ENCODE peak calls at places on chromosome 19, in four cellular contexts. One of them, this sample, is unnamed. For H3K9me3, the result is how much of the 10 kb centered on the place peaks cover.

GRCh38 chr19:39765091-39766076 is 13.3 kb upstream of the LEUTX start:
- DNase-seq in DND-41: peak
- DNase-seq in esophagus squamous epithelium: no peak
- DNase-seq in cardiac muscle cell: peak
- DNase-seq in this sample: peak

GRCh38 chr19:46297700-46298476 is 1.0 kb downstream of the HIF3A start:
- DNase-seq in DND-41: no peak
- DNase-seq in esophagus squamous epithelium: no peak
- DNase-seq in cardiac muscle cell: no peak
- DNase-seq in this sample: peak

GRCh38 chr19:12703056-12703455 is 6.6 kb upstream of the FBXW9 start:
- DNase-seq in DND-41: peak
- DNase-seq in esophagus squamous epithelium: no peak
- DNase-seq in cardiac muscle cell: peak
- DNase-seq in this sample: peak

GRCh38 chr19:11064831-11065303 is 24.4 kb upstream of the LDLR start:
- DNase-seq in DND-41: no peak
- DNase-seq in esophagus squamous epithelium: no peak
- DNase-seq in cardiac muscle cell: peak
- DNase-seq in this sample: no peak

GRCh38 chr19:29054886-29055675 is 157.9 kb downstream of the UQCRFS1 start:
- DNase-seq in DND-41: no peak
- DNase-seq in esophagus squamous epithelium: no peak
- DNase-seq in cardiac muscle cell: no peak
- DNase-seq in this sample: no peak

GRCh38 chr19:53879145-53880037 is 2.6 kb upstream of the PRKCG start:
- DNase-seq in DND-41: no peak
- DNase-seq in esophagus squamous epithelium: no peak
- DNase-seq in cardiac muscle cell: peak
- DNase-seq in this sample: peak

GRCh38 chr19:2755811-2756210 is 16.0 kb upstream of the SLC39A3 start:
- DNase-seq in DND-41: no peak
- DNase-seq in esophagus squamous epithelium: no peak
- DNase-seq in cardiac muscle cell: no peak
- DNase-seq in this sample: no peak

GRCh38 chr19:48802623-48803022 is 8.2 kb downstream of the BCAT2 start:
- DNase-seq in DND-41: no peak
- DNase-seq in esophagus squamous epithelium: no peak
- DNase-seq in cardiac muscle cell: no peak
- DNase-seq in this sample: no peak

GRCh38 chr19:4101496-4101770 is 22.5 kb downstream of the MAP2K2 start:
- DNase-seq in DND-41: no peak
- DNase-seq in esophagus squamous epithelium: no peak
- DNase-seq in cardiac muscle cell: no peak
- DNase-seq in this sample: no peak

GRCh38 chr19:8310342-8311055 is 2.3 kb upstream of the CD320 start:
- DNase-seq in DND-41: peak
- DNase-seq in esophagus squamous epithelium: no peak
- DNase-seq in cardiac muscle cell: no peak
- DNase-seq in this sample: no peak

GRCh38 chr19:5460748-5461147 is 5.5 kb downstream of the ZNRF4 start:
- DNase-seq in DND-41: no peak
- DNase-seq in esophagus squamous epithelium: no peak
- DNase-seq in cardiac muscle cell: no peak
- DNase-seq in this sample: peak

GRCh38 chr19:3006075-3006767 is 22.9 kb downstream of the TLE2 start:
- DNase-seq in DND-41: no peak
- DNase-seq in esophagus squamous epithelium: no peak
- DNase-seq in cardiac muscle cell: no peak
- DNase-seq in this sample: no peak

GRCh38 chr19:33720691-33721682 is 75.7 kb upstream of the KCTD15 start:
- DNase-seq in DND-41: no peak
- DNase-seq in esophagus squamous epithelium: no peak
- DNase-seq in cardiac muscle cell: no peak
- DNase-seq in this sample: no peak

GRCh38 chr19:884420-885211 is 8.4 kb downstream of the MED16 start:
- DNase-seq in DND-41: no peak
- DNase-seq in esophagus squamous epithelium: no peak
- DNase-seq in cardiac muscle cell: no peak
- DNase-seq in this sample: no peak

DNA sequence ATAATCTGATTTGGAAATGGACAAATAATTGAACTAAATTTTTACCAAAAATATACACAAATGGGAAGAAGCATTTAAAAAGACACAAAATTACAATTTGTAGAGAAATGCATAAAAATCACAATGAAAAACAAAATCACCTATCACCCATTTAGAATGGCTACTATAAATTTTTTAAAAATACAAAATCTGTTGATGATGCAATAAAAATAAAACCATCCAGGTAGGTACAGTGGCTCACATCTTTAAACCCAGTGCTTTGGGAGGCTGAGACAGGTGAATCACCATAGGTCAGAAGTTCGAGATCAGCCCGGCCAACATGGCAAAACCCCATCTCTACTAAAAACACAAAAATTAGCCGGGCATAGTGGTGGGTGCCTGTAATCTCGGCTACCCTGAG is 23.5 kb downstream of the ZNF43 start:
- DNase-seq in DND-41: no peak
- DNase-seq in esophagus squamous epithelium: no peak
- DNase-seq in cardiac muscle cell: no peak
- DNase-seq in this sample: no peak
- H3K9me3 ChIP-seq in DND-41: half or more
- H3K9me3 ChIP-seq in esophagus squamous epithelium: half or more
- H3K9me3 ChIP-seq in cardiac muscle cell: under half
- H3K9me3 ChIP-seq in this sample: half or more

GRCh38 chr19:41702208-41702651 is 6.2 kb upstream of the CEACAM5 start:
- DNase-seq in DND-41: no peak
- DNase-seq in esophagus squamous epithelium: no peak
- DNase-seq in cardiac muscle cell: no peak
- DNase-seq in this sample: no peak

GRCh38 chr19:41701401-41702075 is 6.9 kb upstream of the CEACAM5 start:
- DNase-seq in DND-41: no peak
- DNase-seq in esophagus squamous epithelium: no peak
- DNase-seq in cardiac muscle cell: no peak
- DNase-seq in this sample: no peak

GRCh38 chr19:41699968-41700323 is 8.5 kb upstream of the CEACAM5 start:
- DNase-seq in DND-41: no peak
- DNase-seq in esophagus squamous epithelium: no peak
- DNase-seq in cardiac muscle cell: no peak
- DNase-seq in this sample: no peak

GRCh38 chr19:41699231-41699967 is 9.0 kb upstream of the CEACAM5 start:
- DNase-seq in DND-41: no peak
- DNase-seq in esophagus squamous epithelium: no peak
- DNase-seq in cardiac muscle cell: no peak
- DNase-seq in this sample: no peak

GRCh38 chr19:41700381-41701195 is 7.8 kb upstream of the CEACAM5 start:
- DNase-seq in DND-41: no peak
- DNase-seq in esophagus squamous epithelium: no peak
- DNase-seq in cardiac muscle cell: no peak
- DNase-seq in this sample: no peak
- H3K9me3 ChIP-seq in DND-41: under half
- H3K9me3 ChIP-seq in esophagus squamous epithelium: under half
- H3K9me3 ChIP-seq in cardiac muscle cell: under half
- H3K9me3 ChIP-seq in this sample: under half

DNA sequence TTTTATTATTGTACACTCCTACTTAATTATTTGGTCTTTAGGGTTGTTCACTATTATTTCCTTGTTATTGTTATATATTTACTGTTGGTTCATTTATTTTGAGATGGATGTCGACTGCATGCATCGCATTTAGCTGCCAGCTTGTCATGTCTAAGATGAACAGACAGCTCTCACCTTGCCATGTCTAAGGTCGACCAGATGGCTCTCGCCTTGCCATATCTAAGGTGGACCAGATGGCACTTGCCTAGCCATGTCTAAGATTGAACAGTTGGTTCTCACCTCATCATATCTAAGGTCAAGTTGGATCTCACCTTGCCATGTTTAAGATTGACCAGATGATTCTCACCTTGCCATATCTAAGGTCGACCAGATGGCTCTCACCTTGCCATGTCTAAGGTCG is 1440.9 kb downstream of the UQCRFS1 start:
- DNase-seq in DND-41: no peak
- DNase-seq in esophagus squamous epithelium: no peak
- DNase-seq in cardiac muscle cell: no peak
- DNase-seq in this sample: no peak
- H3K9me3 ChIP-seq in DND-41: under half
- H3K9me3 ChIP-seq in esophagus squamous epithelium: under half
- H3K9me3 ChIP-seq in cardiac muscle cell: under half
- H3K9me3 ChIP-seq in this sample: under half

GRCh38 chr19:51882518-51882917 is 5.2 kb downstream of the ZNF577 start:
- DNase-seq in DND-41: no peak
- DNase-seq in esophagus squamous epithelium: no peak
- DNase-seq in cardiac muscle cell: no peak
- DNase-seq in this sample: no peak
- H3K9me3 ChIP-seq in DND-41: under half
- H3K9me3 ChIP-seq in esophagus squamous epithelium: under half
- H3K9me3 ChIP-seq in cardiac muscle cell: under half
- H3K9me3 ChIP-seq in this sample: under half

GRCh38 chr19:23561341-23561740 is 125.7 kb downstream of the ZNF675 start:
- DNase-seq in DND-41: no peak
- DNase-seq in esophagus squamous epithelium: no peak
- DNase-seq in cardiac muscle cell: no peak
- DNase-seq in this sample: no peak

GRCh38 chr19:23565256-23565655 is 121.8 kb downstream of the ZNF675 start:
- DNase-seq in DND-41: no peak
- DNase-seq in esophagus squamous epithelium: no peak
- DNase-seq in cardiac muscle cell: no peak
- DNase-seq in this sample: no peak

GRCh38 chr19:23560051-23560450 is 127.0 kb downstream of the ZNF675 start:
- DNase-seq in DND-41: no peak
- DNase-seq in esophagus squamous epithelium: no peak
- DNase-seq in cardiac muscle cell: no peak
- DNase-seq in this sample: no peak

GRCh38 chr19:23558541-23558940 is 128.5 kb downstream of the ZNF675 start:
- DNase-seq in DND-41: no peak
- DNase-seq in esophagus squamous epithelium: no peak
- DNase-seq in cardiac muscle cell: no peak
- DNase-seq in this sample: no peak

GRCh38 chr19:23563326-23563725 is 123.7 kb downstream of the ZNF675 start:
- DNase-seq in DND-41: no peak
- DNase-seq in esophagus squamous epithelium: no peak
- DNase-seq in cardiac muscle cell: no peak
- DNase-seq in this sample: no peak
- H3K9me3 ChIP-seq in DND-41: under half
- H3K9me3 ChIP-seq in esophagus squamous epithelium: under half
- H3K9me3 ChIP-seq in cardiac muscle cell: under half
- H3K9me3 ChIP-seq in this sample: under half

GRCh38 chr19:32436692-32437091 is 31.1 kb downstream of the DPY19L3 start:
- DNase-seq in DND-41: no peak
- DNase-seq in esophagus squamous epithelium: no peak
- DNase-seq in cardiac muscle cell: no peak
- DNase-seq in this sample: no peak
- H3K9me3 ChIP-seq in DND-41: under half
- H3K9me3 ChIP-seq in esophagus squamous epithelium: under half
- H3K9me3 ChIP-seq in cardiac muscle cell: under half
- H3K9me3 ChIP-seq in this sample: under half

GRCh38 chr19:41577144-41577830 is 1.3 kb downstream of the CEACAM21 start:
- DNase-seq in DND-41: peak
- DNase-seq in esophagus squamous epithelium: no peak
- DNase-seq in cardiac muscle cell: no peak
- DNase-seq in this sample: no peak
- H3K9me3 ChIP-seq in DND-41: under half
- H3K9me3 ChIP-seq in esophagus squamous epithelium: under half
- H3K9me3 ChIP-seq in cardiac muscle cell: under half
- H3K9me3 ChIP-seq in this sample: under half